ENCODE peak calls at places on chromosome 12, in four cellular contexts. D, Q, H and N are unnamed samples.
A peak's percentile ranks its signal among the peaks of the same experiment; 100 is the strongest.

GRCh38 chr12:93729934-93730333 is 52.8 kb downstream of the CRADD start:
- DNase-seq in D (no peak), Q (no peak), H (no peak), N (no peak)

GRCh38 chr12:31035226-31035625 is 38.4 kb upstream of the DDX11 start:
- DNase-seq in D (no peak), Q (no peak), H (no peak), N (no peak)

GRCh38 chr12:127149226-127149964 is 1117.6 kb upstream of the TMEM132C start:
- DNase-seq in D (peak; percentile 68), Q (no peak), H (no peak), N (no peak)

GRCh38 chr12:50825372-50825838 is 17.3 kb upstream of the TMPRSS12 start:
- DNase-seq in D (peak; percentile 83), Q (no peak), H (no peak), N (peak; percentile 90)

GRCh38 chr12:40915172-40915571 is 222.9 kb downstream of the CNTN1 start:
- DNase-seq in D (no peak), Q (no peak), H (no peak), N (no peak)

GRCh38 chr12:72560370-72560769 is 288.2 kb downstream of the TRHDE start:
- DNase-seq in D (no peak), Q (no peak), H (no peak), N (no peak)

GRCh38 chr12:78403681-78404080 is 460.9 kb upstream of the SYT1 start:
- DNase-seq in D (peak; percentile 40), Q (no peak), H (no peak), N (peak; percentile 56)

GRCh38 chr12:3165311-3165931 is 88.2 kb downstream of the TSPAN9 start:
- DNase-seq in D (no peak), Q (no peak), H (no peak), N (no peak)

GRCh38 chr12:90080616-90081015 is 372.0 kb upstream of the ATP2B1 start:
- DNase-seq in D (no peak), Q (no peak), H (no peak), N (no peak)

GRCh38 chr12:16607895-16608294 is 1.9 kb upstream of the LMO3 start:
- DNase-seq in D (no peak), Q (no peak), H (no peak), N (no peak)
- H3K4me3 ChIP-seq in D (no peak overlapping the region), Q (peak overlapping the region; percentile 61), H (peak overlapping the region; percentile 8), N (no peak overlapping the region)

GRCh38 chr12:79691299-79692248 is 810 bp upstream of the PAWR start:
- DNase-seq in D (peak; percentile 93), Q (no peak), H (no peak), N (peak; percentile 85)

GRCh38 chr12:79689477-79690155 is 1.1 kb downstream of the PAWR start:
- DNase-seq in D (peak; percentile 55), Q (no peak), H (peak; percentile 37), N (peak; percentile 63)

GRCh38 chr12:79690156-79690605 is 583 bp downstream of the PAWR start:
- DNase-seq in D (peak; percentile 20), Q (no peak), H (no peak), N (no peak)

GRCh38 chr12:79692249-79692619 is 1.5 kb upstream of the PAWR start:
- DNase-seq in D (peak; percentile 4), Q (no peak), H (no peak), N (no peak)

DNA sequence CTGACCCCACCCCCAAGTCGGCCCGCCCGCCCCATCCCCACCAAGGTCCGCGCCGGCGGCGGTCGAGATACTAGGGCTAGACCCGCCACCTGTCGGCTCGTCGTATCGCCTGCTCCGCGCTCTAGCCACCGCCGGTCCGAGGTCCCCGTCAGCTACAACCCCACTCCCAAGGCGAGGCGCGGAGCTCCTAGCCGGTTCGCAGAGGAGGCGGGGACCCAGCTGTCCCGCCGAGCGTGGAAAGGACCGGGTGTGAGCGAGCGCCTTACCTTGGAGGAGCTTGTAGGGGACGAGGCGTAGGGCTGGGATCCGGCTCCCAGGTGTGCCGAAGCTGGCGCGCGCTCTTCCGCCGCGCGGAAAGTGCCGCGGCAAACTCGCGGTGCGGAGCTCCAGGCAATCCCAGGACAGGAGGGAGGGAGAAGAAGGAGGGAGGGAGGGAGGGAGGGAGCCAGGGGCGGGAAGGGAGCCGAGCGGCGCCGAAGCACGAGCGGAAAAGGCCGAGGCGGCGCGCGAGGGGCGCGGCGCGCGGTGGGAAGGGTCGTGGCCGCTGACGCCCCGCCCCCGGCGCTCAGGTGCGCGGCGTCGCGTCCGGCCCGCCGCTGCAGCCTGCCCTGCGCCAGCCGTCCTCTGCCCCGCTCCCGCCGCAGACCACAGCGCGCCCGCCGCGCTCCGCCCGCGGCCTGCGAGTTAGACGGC is at the start of gene PAWR:
- DNase-seq in D (peak; percentile 66), Q (peak; percentile 71), H (peak; percentile 53), N (peak; percentile 69)
- TF ChIP-seq CTCF in D (peak; percentile 30), Q (no peak), H (no peak), N (no peak)

GRCh38 chr12:132560831-132561783 is 49.3 kb downstream of the LRCOL1 start:
- DNase-seq in D (peak; percentile 51), Q (no peak), H (peak; percentile 60), N (peak; percentile 61)

GRCh38 chr12:132561784-132562156 is 48.6 kb downstream of the LRCOL1 start:
- DNase-seq in D (no peak), Q (no peak), H (no peak), N (no peak)

GRCh38 chr12:132558861-132559623 is 51.3 kb downstream of the LRCOL1 start:
- DNase-seq in D (no peak), Q (no peak), H (no peak), N (no peak)

GRCh38 chr12:132559652-132560420 is 50.5 kb downstream of the LRCOL1 start:
- DNase-seq in D (peak; percentile 36), Q (no peak), H (peak; percentile 40), N (peak; percentile 42)

GRCh38 chr12:132560421-132560830 is 50.0 kb downstream of the LRCOL1 start:
- DNase-seq in D (no peak), Q (no peak), H (no peak), N (no peak)
- H3K4me3 ChIP-seq in D (peak overlapping the region; percentile 93), Q (peak overlapping the region; percentile 69), H (peak overlapping the region; percentile 60), N (peak overlapping the region; percentile 51)

GRCh38 chr12:53223006-53223305 is 9.1 kb downstream of the RARG start:
- DNase-seq in D (no peak), Q (no peak), H (no peak), N (no peak)

GRCh38 chr12:53220857-53221202 is 11.2 kb downstream of the RARG start:
- DNase-seq in D (peak; percentile 90), Q (peak; percentile 95), H (peak; percentile 94), N (peak; percentile 91)

GRCh38 chr12:53222170-53223005 is 9.6 kb downstream of the RARG start:
- DNase-seq in D (no peak), Q (no peak), H (no peak), N (no peak)

GRCh38 chr12:53219956-53220856 is 11.8 kb downstream of the RARG start:
- DNase-seq in D (peak; percentile 78), Q (peak; percentile 89), H (peak; percentile 75), N (peak; percentile 77)

GRCh38 chr12:53221203-53222076 is 10.6 kb downstream of the RARG start:
- DNase-seq in D (peak; percentile 51), Q (peak; percentile 85), H (peak; percentile 83), N (peak; percentile 47)
- TF ChIP-seq CTCF in D (peak; percentile 11), Q (no peak), H (no peak), N (peak; percentile 3)